ENCODE peak calls at places on chromosomes 3 and 15, in eight cellular contexts. One of them, this sample, is unnamed.

GRCh38 chr3:160401301-160402095 is 2.0 kb downstream of the SMC4 start:
- DNase-seq in fibroblast of pulmonary artery: peak
- DNase-seq in coronary artery: peak
- DNase-seq in ELR: peak
- DNase-seq in HT1080: peak
- DNase-seq in stimulated activated CD4-positive, alpha-beta T cell treated with anti-CD3 and anti-CD28 coated beads, Interleukin-15, amount 100 ng/mL, for 1 hour: no peak
- DNase-seq in activated T-helper 1 cell treated with anti-CD3 and anti-CD28 coated beads, Interleukin-2, amount 50 U/mL, for 16 hours: no peak
- DNase-seq in MM.1S: peak
- DNase-seq in this sample: peak

GRCh38 chr15:77048135-77048866 is 22.6 kb downstream of the TSPAN3 start:
- DNase-seq in fibroblast of pulmonary artery: no peak
- DNase-seq in coronary artery: no peak
- DNase-seq in ELR: no peak
- DNase-seq in HT1080: no peak
- DNase-seq in stimulated activated CD4-positive, alpha-beta T cell treated with anti-CD3 and anti-CD28 coated beads, Interleukin-15, amount 100 ng/mL, for 1 hour: no peak
- DNase-seq in activated T-helper 1 cell treated with anti-CD3 and anti-CD28 coated beads, Interleukin-2, amount 50 U/mL, for 16 hours: no peak
- DNase-seq in MM.1S: no peak
- DNase-seq in this sample: peak

GRCh38 chr15:96353931-96354730 is 23.6 kb downstream of the NR2F2 start:
- DNase-seq in fibroblast of pulmonary artery: peak
- DNase-seq in coronary artery: peak
- DNase-seq in ELR: peak
- DNase-seq in HT1080: no peak
- DNase-seq in stimulated activated CD4-positive, alpha-beta T cell treated with anti-CD3 and anti-CD28 coated beads, Interleukin-15, amount 100 ng/mL, for 1 hour: no peak
- DNase-seq in activated T-helper 1 cell treated with anti-CD3 and anti-CD28 coated beads, Interleukin-2, amount 50 U/mL, for 16 hours: no peak
- DNase-seq in MM.1S: no peak
- DNase-seq in this sample: peak

GRCh38 chr15:38260077-38260476 is 7.4 kb downstream of the SPRED1 start:
- DNase-seq in fibroblast of pulmonary artery: peak
- DNase-seq in coronary artery: no peak
- DNase-seq in ELR: peak
- DNase-seq in HT1080: no peak
- DNase-seq in stimulated activated CD4-positive, alpha-beta T cell treated with anti-CD3 and anti-CD28 coated beads, Interleukin-15, amount 100 ng/mL, for 1 hour: no peak
- DNase-seq in activated T-helper 1 cell treated with anti-CD3 and anti-CD28 coated beads, Interleukin-2, amount 50 U/mL, for 16 hours: no peak
- DNase-seq in MM.1S: no peak
- DNase-seq in this sample: peak

GRCh38 chr15:60076582-60077263 is 72.6 kb downstream of the FOXB1 start:
- DNase-seq in fibroblast of pulmonary artery: no peak
- DNase-seq in coronary artery: no peak
- DNase-seq in ELR: no peak
- DNase-seq in HT1080: no peak
- DNase-seq in stimulated activated CD4-positive, alpha-beta T cell treated with anti-CD3 and anti-CD28 coated beads, Interleukin-15, amount 100 ng/mL, for 1 hour: no peak
- DNase-seq in activated T-helper 1 cell treated with anti-CD3 and anti-CD28 coated beads, Interleukin-2, amount 50 U/mL, for 16 hours: no peak
- DNase-seq in MM.1S: no peak
- DNase-seq in this sample: no peak

GRCh38 chr15:92306662-92307061 is 87.0 kb upstream of the ST8SIA2 start:
- DNase-seq in fibroblast of pulmonary artery: no peak
- DNase-seq in coronary artery: no peak
- DNase-seq in ELR: no peak
- DNase-seq in HT1080: peak
- DNase-seq in stimulated activated CD4-positive, alpha-beta T cell treated with anti-CD3 and anti-CD28 coated beads, Interleukin-15, amount 100 ng/mL, for 1 hour: no peak
- DNase-seq in activated T-helper 1 cell treated with anti-CD3 and anti-CD28 coated beads, Interleukin-2, amount 50 U/mL, for 16 hours: no peak
- DNase-seq in MM.1S: no peak
- DNase-seq in this sample: peak

GRCh38 chr3:38587548-38588131 is 61.8 kb downstream of the SCN5A start:
- DNase-seq in fibroblast of pulmonary artery: no peak
- DNase-seq in coronary artery: peak
- DNase-seq in ELR: no peak
- DNase-seq in HT1080: no peak
- DNase-seq in stimulated activated CD4-positive, alpha-beta T cell treated with anti-CD3 and anti-CD28 coated beads, Interleukin-15, amount 100 ng/mL, for 1 hour: no peak
- DNase-seq in activated T-helper 1 cell treated with anti-CD3 and anti-CD28 coated beads, Interleukin-2, amount 50 U/mL, for 16 hours: no peak
- DNase-seq in MM.1S: no peak
- DNase-seq in this sample: no peak

GRCh38 chr3:117892431-117892841 is 1142.2 kb downstream of the IGSF11 start:
- DNase-seq in fibroblast of pulmonary artery: peak
- DNase-seq in coronary artery: no peak
- DNase-seq in ELR: no peak
- DNase-seq in HT1080: peak
- DNase-seq in stimulated activated CD4-positive, alpha-beta T cell treated with anti-CD3 and anti-CD28 coated beads, Interleukin-15, amount 100 ng/mL, for 1 hour: no peak
- DNase-seq in activated T-helper 1 cell treated with anti-CD3 and anti-CD28 coated beads, Interleukin-2, amount 50 U/mL, for 16 hours: no peak
- DNase-seq in MM.1S: no peak
- DNase-seq in this sample: peak

GRCh38 chr3:136186330-136186729 is 9.8 kb downstream of the MSL2 start:
- DNase-seq in fibroblast of pulmonary artery: no peak
- DNase-seq in coronary artery: no peak
- DNase-seq in ELR: no peak
- DNase-seq in HT1080: peak
- DNase-seq in stimulated activated CD4-positive, alpha-beta T cell treated with anti-CD3 and anti-CD28 coated beads, Interleukin-15, amount 100 ng/mL, for 1 hour: no peak
- DNase-seq in activated T-helper 1 cell treated with anti-CD3 and anti-CD28 coated beads, Interleukin-2, amount 50 U/mL, for 16 hours: no peak
- DNase-seq in MM.1S: peak
- DNase-seq in this sample: peak

GRCh38 chr15:42059661-42060476 is 34.5 kb downstream of the PLA2G4D start:
- DNase-seq in fibroblast of pulmonary artery: peak
- DNase-seq in coronary artery: peak
- DNase-seq in ELR: peak
- DNase-seq in HT1080: peak
- DNase-seq in stimulated activated CD4-positive, alpha-beta T cell treated with anti-CD3 and anti-CD28 coated beads, Interleukin-15, amount 100 ng/mL, for 1 hour: peak
- DNase-seq in activated T-helper 1 cell treated with anti-CD3 and anti-CD28 coated beads, Interleukin-2, amount 50 U/mL, for 16 hours: peak
- DNase-seq in MM.1S: peak
- DNase-seq in this sample: peak

GRCh38 chr15:99399612-99400011 is 148.3 kb downstream of the LRRC28 start:
- DNase-seq in fibroblast of pulmonary artery: peak
- DNase-seq in coronary artery: no peak
- DNase-seq in ELR: no peak
- DNase-seq in HT1080: no peak
- DNase-seq in stimulated activated CD4-positive, alpha-beta T cell treated with anti-CD3 and anti-CD28 coated beads, Interleukin-15, amount 100 ng/mL, for 1 hour: no peak
- DNase-seq in activated T-helper 1 cell treated with anti-CD3 and anti-CD28 coated beads, Interleukin-2, amount 50 U/mL, for 16 hours: no peak
- DNase-seq in MM.1S: no peak
- DNase-seq in this sample: peak

GRCh38 chr3:29514170-29514569 is 233.3 kb downstream of the RBMS3 start:
- DNase-seq in fibroblast of pulmonary artery: peak
- DNase-seq in coronary artery: no peak
- DNase-seq in ELR: no peak
- DNase-seq in HT1080: no peak
- DNase-seq in stimulated activated CD4-positive, alpha-beta T cell treated with anti-CD3 and anti-CD28 coated beads, Interleukin-15, amount 100 ng/mL, for 1 hour: no peak
- DNase-seq in activated T-helper 1 cell treated with anti-CD3 and anti-CD28 coated beads, Interleukin-2, amount 50 U/mL, for 16 hours: no peak
- DNase-seq in MM.1S: no peak
- DNase-seq in this sample: peak

GRCh38 chr3:83515123-83515522 is 1443.7 kb upstream of the CADM2 start:
- DNase-seq in fibroblast of pulmonary artery: no peak
- DNase-seq in coronary artery: no peak
- DNase-seq in ELR: no peak
- DNase-seq in HT1080: no peak
- DNase-seq in stimulated activated CD4-positive, alpha-beta T cell treated with anti-CD3 and anti-CD28 coated beads, Interleukin-15, amount 100 ng/mL, for 1 hour: no peak
- DNase-seq in activated T-helper 1 cell treated with anti-CD3 and anti-CD28 coated beads, Interleukin-2, amount 50 U/mL, for 16 hours: no peak
- DNase-seq in MM.1S: no peak
- DNase-seq in this sample: no peak

This sample was measured in GM23248.